ENCODE peak calls at places on chromosome X, in six cellular contexts. D, K, A, B, Z and V are unnamed samples.

GRCh38 chrX:54495814-54496516 is at the start of gene FGD1:
- DNase-seq in A (no peak), Z (no peak), D (peak; percentile 72), K (peak; percentile 41), B (peak; percentile 62), V (peak; percentile 44)

GRCh38 chrX:387729-388128 is 1.0 kb upstream of the PPP2R3B start:
- DNase-seq in D (no peak), A (no peak), Z (no peak), B (no peak), K (no peak), V (no peak)

GRCh38 chrX:26557691-26558321 is 341.8 kb downstream of the MAGEB5 start:
- DNase-seq in D (no peak), Z (no peak), A (no peak), B (no peak), K (no peak), V (no peak)

GRCh38 chrX:6990552-6991193 is 156.8 kb upstream of the STS start:
- DNase-seq in D (no peak), B (no peak), A (no peak), Z (no peak), K (no peak), V (no peak)

GRCh38 chrX:42778096-42778495 is at the start of gene PPP1R2C:
- DNase-seq in B (no peak), Z (no peak), K (no peak), D (no peak), A (no peak), V (no peak)

GRCh38 chrX:29992083-29992482 is 223.3 kb upstream of the MAGEB2 start:
- DNase-seq in K (no peak), Z (no peak), B (no peak), A (no peak), D (no peak), V (no peak)

GRCh38 chrX:148665001-148665400 is 164.6 kb downstream of the AFF2 start:
- DNase-seq in B (no peak), Z (no peak), A (no peak), K (no peak), D (no peak), V (no peak)

GRCh38 chrX:110569506-110569905 is 210.9 kb downstream of the RTL9 start:
- DNase-seq in D (no peak), A (no peak), K (no peak), Z (no peak), B (peak; percentile 23), V (no peak)

GRCh38 chrX:22196151-22196550 is 76.6 kb upstream of the CBLL2 start:
- DNase-seq in D (no peak), Z (no peak), K (no peak), A (no peak), B (no peak), V (no peak)

GRCh38 chrX:81263067-81263466 is 61.2 kb downstream of the SH3BGRL start:
- DNase-seq in A (no peak), D (no peak), K (no peak), B (no peak), Z (no peak), V (no peak)

GRCh38 chrX:102624105-102624504 is 24.8 kb downstream of the ARMCX5 start:
- DNase-seq in B (no peak), Z (no peak), K (no peak), D (no peak), A (no peak), V (no peak)

GRCh38 chrX:9638871-9639270 is 126.8 kb downstream of the GPR143 start:
- DNase-seq in B (no peak), Z (no peak), A (no peak), D (no peak), K (no peak), V (no peak)

GRCh38 chrX:16160729-16161128 is 6.6 kb upstream of the MAGEB17 start:
- DNase-seq in D (no peak), A (peak; percentile 36), K (peak; percentile 88), B (peak; percentile 81), Z (no peak), V (no peak)

GRCh38 chrX:142680038-142680437 is 345.7 kb upstream of the SPANXN4 start:
- DNase-seq in K (no peak), Z (no peak), A (no peak), D (no peak), B (no peak), V (no peak)

GRCh38 chrX:13717697-13718483 is 16.5 kb downstream of the TRAPPC2 start:
- DNase-seq in A (no peak), B (peak; percentile 69), K (peak; percentile 53), Z (no peak), D (peak; percentile 54), V (no peak)

GRCh38 chrX:137194164-137194563 is 160.4 kb upstream of the GPR101 start:
- DNase-seq in K (peak; percentile 21), D (no peak), A (no peak), B (peak; percentile 27), Z (no peak), V (peak; percentile 15)

DNA sequence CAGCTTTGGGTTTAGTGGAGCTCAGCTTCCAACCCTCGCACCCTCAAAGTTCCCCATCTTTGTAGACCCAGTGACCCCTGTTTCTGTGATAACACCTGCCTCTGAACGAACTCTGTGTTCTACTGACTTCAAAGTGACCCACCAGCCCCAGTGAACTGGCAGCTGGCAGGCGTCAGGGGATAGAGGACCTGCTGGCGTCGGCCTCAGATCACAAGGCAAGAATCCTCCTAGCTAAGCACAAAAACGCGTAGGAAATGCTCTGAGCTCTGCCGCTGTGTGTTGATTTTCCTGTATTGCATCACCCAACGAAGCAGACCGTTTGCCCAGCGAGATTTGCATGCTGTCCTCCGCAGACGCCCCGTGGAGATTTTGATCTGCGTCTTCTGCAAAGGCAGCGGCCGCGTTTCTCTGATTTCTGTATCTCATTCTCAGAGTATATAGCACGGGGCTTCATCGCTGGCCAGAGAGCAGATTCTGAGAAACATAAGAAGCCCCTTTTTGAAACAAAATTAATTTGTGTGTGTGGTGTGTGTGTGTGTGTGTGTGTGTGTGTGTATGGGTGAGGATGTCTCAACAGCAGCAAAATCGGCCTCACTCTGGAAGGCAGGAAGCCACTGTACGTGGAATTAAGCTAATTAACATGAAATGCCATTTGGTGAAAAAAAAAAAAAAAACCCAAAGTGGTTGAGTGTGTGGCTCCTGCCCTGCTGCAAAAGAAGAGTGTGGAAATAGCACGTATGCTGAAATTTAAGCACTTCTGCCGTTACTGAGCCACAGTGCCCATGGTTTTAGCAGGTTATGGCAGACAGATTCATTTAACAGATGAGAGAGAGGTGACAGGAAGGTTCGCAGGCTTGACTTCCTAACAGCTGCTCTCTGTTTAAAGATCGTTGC is 29.2 kb upstream of the ASMTL start:
- DNase-seq in A (peak; percentile 33), K (peak; percentile 76), D (peak; percentile 34), Z (peak; percentile 67), B (peak; percentile 86), V (no peak)
- TF ChIP-seq CTCF in A (no peak), K (no peak), D (no peak), Z (no peak), B (no peak), V (no peak)

GRCh38 chrX:145405012-145405411 is 157.7 kb downstream of the SPANXN1 start:
- DNase-seq in Z (no peak), B (peak; percentile 28), K (peak; percentile 15), D (no peak), A (no peak), V (no peak)
- TF ChIP-seq CTCF in Z (no peak), B (peak; percentile 57), K (peak; percentile 46), D (no peak), A (peak; percentile 33), V (peak; percentile 67)

GRCh38 chrX:123336666-123337065 is 152.6 kb downstream of the GRIA3 start:
- DNase-seq in Z (no peak), B (no peak), K (no peak), D (no peak), A (no peak), V (no peak)

GRCh38 chrX:123339201-123339905 is 155.3 kb downstream of the GRIA3 start:
- DNase-seq in D (no peak), Z (no peak), K (no peak), A (no peak), B (peak; percentile 1), V (no peak)

GRCh38 chrX:123340691-123341090 is 156.6 kb downstream of the GRIA3 start:
- DNase-seq in B (no peak), A (no peak), K (no peak), Z (no peak), D (no peak), V (no peak)

GRCh38 chrX:123338240-123338639 is 154.2 kb downstream of the GRIA3 start:
- DNase-seq in B (no peak), Z (no peak), K (no peak), D (no peak), A (no peak), V (no peak)
- TF ChIP-seq CTCF in B (no peak), Z (no peak), K (no peak), D (no peak), A (no peak), V (no peak)

GRCh38 chrX:11558972-11559371 is 106.7 kb downstream of the ARHGAP6 start:
- DNase-seq in B (no peak), D (no peak), Z (peak; percentile 14), K (no peak), A (no peak), V (no peak)
- TF ChIP-seq CTCF in B (peak; percentile 34), D (no peak), Z (no peak), K (peak; percentile 22), A (peak; percentile 37), V (peak; percentile 44)

DNA sequence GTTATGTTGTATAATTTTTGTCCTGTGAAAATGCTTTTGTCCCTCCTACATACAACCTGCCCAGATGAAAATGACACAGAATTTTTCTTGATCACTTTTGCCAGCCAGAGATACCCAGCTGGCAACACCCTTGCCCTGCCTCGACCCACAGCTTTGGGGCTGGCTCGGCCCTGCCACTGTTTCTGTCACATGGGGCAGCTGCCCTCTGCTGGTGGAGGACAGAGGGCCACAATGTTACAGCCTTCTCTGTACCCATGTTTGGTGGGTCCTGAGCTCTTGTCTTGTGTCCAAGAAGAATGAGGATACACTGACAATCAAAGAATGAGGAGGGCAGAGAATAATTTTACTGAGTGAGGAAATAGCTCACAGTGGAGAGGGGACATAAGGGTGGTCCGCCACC is 31.1 kb downstream of the BMP15 start:
- DNase-seq in A (no peak), D (no peak), B (no peak), Z (no peak), K (no peak), V (no peak)
- TF ChIP-seq CTCF in A (peak; percentile 28), D (no peak), B (no peak), Z (no peak), K (peak; percentile 29), V (peak; percentile 32)

DNA sequence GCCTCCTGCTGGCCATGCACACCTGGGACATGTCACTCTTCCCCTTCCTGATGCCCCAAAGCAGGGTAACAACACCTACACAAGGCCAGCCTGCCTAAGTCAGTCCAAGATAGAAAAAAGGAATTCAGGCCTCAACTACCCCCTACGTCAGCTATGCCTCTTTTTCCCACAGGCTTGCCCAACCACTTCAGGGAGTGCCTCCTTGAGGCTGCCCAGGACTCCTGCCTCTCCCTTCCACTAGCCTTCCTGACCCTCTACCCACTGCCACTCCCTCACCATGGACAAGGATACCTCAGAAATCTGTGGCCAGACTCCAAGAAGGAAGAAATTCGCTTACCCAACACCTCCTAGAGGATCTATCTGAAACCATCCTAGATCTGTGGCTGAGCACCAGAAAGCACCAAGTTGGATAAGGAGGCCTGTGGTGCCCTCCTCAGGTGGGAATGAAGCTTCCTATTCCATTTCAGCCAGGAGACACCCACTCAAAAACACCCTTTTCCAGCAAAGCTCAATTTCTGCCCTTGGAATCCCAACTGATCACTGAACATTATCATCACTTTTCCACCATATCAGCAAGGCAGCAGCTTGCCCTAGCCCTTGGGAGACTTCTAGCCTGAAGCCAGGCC is 1.8 kb downstream of the KDM5C start:
- DNase-seq in D (no peak), Z (no peak), A (no peak), B (no peak), K (no peak), V (no peak)
- TF ChIP-seq CTCF in D (no peak), Z (no peak), A (no peak), B (no peak), K (no peak), V (no peak)

GRCh38 chrX:66110112-66110511 is 53.9 kb upstream of the HEPH start:
- DNase-seq in Z (no peak), B (no peak), A (no peak), K (peak; percentile 8), D (no peak), V (no peak)
- TF ChIP-seq CTCF in Z (peak; percentile 63), B (peak; percentile 8), A (peak; percentile 51), K (peak; percentile 52), D (no peak), V (peak; percentile 33)